ENCODE peak calls at places on chromosomes 16 and 17, in nine cellular contexts. C is tibial nerve, I is IMR-90, L is gastrocnemius medialis, H is transverse colon, Q is HCT116, O is H1, E is K562, F is sigmoid colon. Y is an unnamed sample.

GRCh38 chr17:49516190-49516589 is 21.1 kb downstream of the NGFR start:
- DNase-seq in C (no peak), L (no peak), H (no peak), O (no peak), I (no peak), Q (no peak), E (no peak), F (no peak), Y (peak)

GRCh38 chr17:67245073-67245693 is at the start of gene HELZ:
- DNase-seq in E (peak), Q (peak), O (no peak), L (peak), C (peak), F (peak), I (peak), H (peak), Y (peak)

GRCh38 chr16:88303890-88304819 is 78.6 kb upstream of the ZNF469 start:
- DNase-seq in F (peak), I (peak), O (no peak), H (no peak), L (no peak), C (no peak), E (peak), Q (no peak), Y (peak)

GRCh38 chr17:62703269-62703775 is 75.9 kb downstream of the MRC2 start:
- DNase-seq in I (peak), C (no peak), Q (no peak), E (peak), H (no peak), L (no peak), F (peak), O (no peak), Y (peak)

GRCh38 chr17:48322060-48322459 is 108.0 kb downstream of the SKAP1 start:
- DNase-seq in O (no peak), I (peak), H (no peak), L (no peak), Q (no peak), F (no peak), C (no peak), E (no peak), Y (no peak)

GRCh38 chr16:76222853-76223252 is 54.3 kb upstream of the CNTNAP4 start:
- DNase-seq in O (no peak), F (no peak), E (no peak), I (no peak), Q (no peak), H (no peak), L (no peak), C (no peak), Y (no peak)

GRCh38 chr16:79229371-79229770 is 371.2 kb downstream of the MAF start:
- DNase-seq in O (no peak), F (peak), I (no peak), C (no peak), E (no peak), Q (no peak), L (no peak), H (no peak), Y (no peak)

GRCh38 chr16:14600164-14600563 is 29.9 kb downstream of the PARN start:
- DNase-seq in I (peak), L (no peak), E (peak), H (no peak), F (no peak), Q (peak), O (no peak), C (peak), Y (no peak)

GRCh38 chr17:58344047-58344790 is 7.8 kb downstream of the SUPT4H1 start:
- DNase-seq in E (no peak), Q (no peak), L (no peak), O (no peak), H (peak), I (no peak), C (no peak), F (no peak), Y (no peak)

GRCh38 chr17:68821860-68822693 is 133.1 kb downstream of the ABCA8 start:
- DNase-seq in F (no peak), O (no peak), Q (peak), C (no peak), I (peak), H (no peak), L (no peak), E (no peak), Y (no peak)

GRCh38 chr16:11391576-11391975 is 46.3 kb downstream of the RMI2 start:
- DNase-seq in C (no peak), O (no peak), L (no peak), E (no peak), H (peak), I (no peak), F (peak), Q (no peak), Y (no peak)

GRCh38 chr16:71484006-71484893 is 4.9 kb downstream of the ZNF19 start:
- DNase-seq in E (peak), F (peak), O (no peak), H (peak), C (peak), I (peak), Q (peak), L (peak), Y (peak)

GRCh38 chr17:47733047-47733413 is at the start of gene TBX21:
- DNase-seq in I (no peak), Q (peak), E (peak), L (peak), C (no peak), O (no peak), H (peak), F (peak), Y (peak)

GRCh38 chr16:80775450-80775849 is 28.9 kb downstream of the CDYL2 start:
- DNase-seq in O (no peak), Q (no peak), F (no peak), I (no peak), L (no peak), C (no peak), E (no peak), H (no peak), Y (no peak)

GRCh38 chr17:1275962-1276736 is 3.3 kb upstream of the TRARG1 start:
- DNase-seq in H (peak), F (peak), I (peak), C (peak), E (peak), Q (peak), O (no peak), L (no peak), Y (peak)

GRCh38 chr17:56890390-56890789 is 23.5 kb downstream of the TRIM25 start:
- DNase-seq in F (no peak), E (no peak), I (no peak), Q (no peak), O (no peak), L (no peak), H (no peak), C (no peak), Y (no peak)

GRCh38 chr17:56892333-56892732 is 21.5 kb downstream of the TRIM25 start:
- DNase-seq in E (no peak), O (no peak), Q (no peak), I (no peak), C (no peak), F (no peak), H (no peak), L (no peak), Y (no peak)

GRCh38 chr17:56890906-56891674 is 22.8 kb downstream of the TRIM25 start:
- DNase-seq in E (no peak), L (no peak), I (no peak), Q (no peak), H (no peak), F (no peak), C (no peak), O (no peak), Y (no peak)

GRCh38 chr17:56893503-56893902 is 20.3 kb downstream of the TRIM25 start:
- DNase-seq in E (no peak), I (no peak), F (no peak), Q (no peak), H (no peak), O (no peak), C (no peak), L (no peak), Y (no peak)

GRCh38 chr17:56891751-56892150 is 22.1 kb downstream of the TRIM25 start:
- DNase-seq in I (no peak), L (no peak), O (no peak), E (peak), C (no peak), Q (no peak), H (peak), F (no peak), Y (peak)
- TF ChIP-seq CTCF in I (peak), L (no peak), O (peak), E (peak), C (no peak), Q (peak), H (peak), F (no peak), Y (peak)

GRCh38 chr17:75740215-75740614 is 19.0 kb downstream of the ITGB4 start:
- DNase-seq in L (no peak), C (no peak), Q (no peak), E (no peak), H (no peak), F (no peak), I (no peak), O (no peak), Y (no peak)

GRCh38 chr17:75738218-75738802 is 17.1 kb downstream of the ITGB4 start:
- DNase-seq in Q (no peak), C (no peak), H (no peak), L (no peak), F (no peak), O (no peak), I (peak), E (peak), Y (no peak)

GRCh38 chr17:75740631-75741077 is 19.4 kb downstream of the ITGB4 start:
- DNase-seq in E (no peak), Q (no peak), O (no peak), H (no peak), I (no peak), F (no peak), L (no peak), C (no peak), Y (no peak)

GRCh38 chr17:75739801-75740200 is 18.5 kb downstream of the ITGB4 start:
- DNase-seq in H (no peak), C (no peak), L (no peak), E (no peak), F (no peak), I (no peak), Q (no peak), O (no peak), Y (no peak)

DNA sequence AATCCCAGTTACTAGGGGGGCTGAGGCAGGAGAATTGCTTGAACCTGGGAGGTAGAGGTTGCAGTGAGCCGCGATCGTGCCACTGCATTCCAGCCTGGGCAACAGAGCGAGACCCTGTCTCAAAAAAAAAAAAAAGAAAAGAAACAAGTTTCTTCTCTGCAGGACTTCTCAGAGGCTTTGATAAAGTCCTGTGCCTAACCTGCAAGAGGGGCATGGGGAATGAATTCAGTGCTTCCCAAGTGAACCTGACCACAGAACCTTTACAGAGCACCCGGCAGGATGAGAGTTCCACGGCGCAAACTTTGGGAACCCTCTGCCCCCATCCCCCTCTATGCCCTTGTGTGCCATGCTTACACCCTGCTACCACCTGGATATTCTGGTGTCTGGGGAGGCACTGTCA is 17.9 kb downstream of the ITGB4 start:
- DNase-seq in L (no peak), Q (no peak), H (no peak), E (no peak), O (no peak), I (no peak), F (no peak), C (no peak), Y (no peak)
- H3K27ac ChIP-seq in L (no peak), Q (no peak), H (no peak), E (no peak), O (no peak), I (no peak), F (no peak), C (no peak), Y (no peak)

GRCh38 chr17:30225112-30225511 is 10.4 kb downstream of the SLC6A4 start:
- DNase-seq in O (no peak), L (no peak), I (no peak), C (no peak), F (no peak), Q (no peak), E (no peak), H (no peak), Y (no peak)

GRCh38 chr17:30224419-30224960 is 11.0 kb downstream of the SLC6A4 start:
- DNase-seq in L (no peak), E (no peak), H (no peak), I (no peak), F (no peak), C (no peak), Q (no peak), O (no peak), Y (no peak)

GRCh38 chr17:30228011-30228410 is 7.5 kb downstream of the SLC6A4 start:
- DNase-seq in O (no peak), Q (no peak), C (no peak), F (no peak), I (no peak), H (no peak), E (no peak), L (no peak), Y (no peak)

GRCh38 chr17:30226878-30227277 is 8.6 kb downstream of the SLC6A4 start:
- DNase-seq in F (no peak), L (no peak), E (no peak), H (no peak), O (no peak), I (no peak), C (no peak), Q (no peak), Y (no peak)

GRCh38 chr17:30225919-30226553 is 9.5 kb downstream of the SLC6A4 start:
- DNase-seq in O (no peak), F (no peak), H (no peak), Q (no peak), E (no peak), L (no peak), I (no peak), C (no peak), Y (no peak)
- TF ChIP-seq POLR2A in O (no peak), F (no peak), H (no peak), Q (no peak), E (no peak), L (no peak), I (no peak), C (no peak), Y (no peak)

DNA sequence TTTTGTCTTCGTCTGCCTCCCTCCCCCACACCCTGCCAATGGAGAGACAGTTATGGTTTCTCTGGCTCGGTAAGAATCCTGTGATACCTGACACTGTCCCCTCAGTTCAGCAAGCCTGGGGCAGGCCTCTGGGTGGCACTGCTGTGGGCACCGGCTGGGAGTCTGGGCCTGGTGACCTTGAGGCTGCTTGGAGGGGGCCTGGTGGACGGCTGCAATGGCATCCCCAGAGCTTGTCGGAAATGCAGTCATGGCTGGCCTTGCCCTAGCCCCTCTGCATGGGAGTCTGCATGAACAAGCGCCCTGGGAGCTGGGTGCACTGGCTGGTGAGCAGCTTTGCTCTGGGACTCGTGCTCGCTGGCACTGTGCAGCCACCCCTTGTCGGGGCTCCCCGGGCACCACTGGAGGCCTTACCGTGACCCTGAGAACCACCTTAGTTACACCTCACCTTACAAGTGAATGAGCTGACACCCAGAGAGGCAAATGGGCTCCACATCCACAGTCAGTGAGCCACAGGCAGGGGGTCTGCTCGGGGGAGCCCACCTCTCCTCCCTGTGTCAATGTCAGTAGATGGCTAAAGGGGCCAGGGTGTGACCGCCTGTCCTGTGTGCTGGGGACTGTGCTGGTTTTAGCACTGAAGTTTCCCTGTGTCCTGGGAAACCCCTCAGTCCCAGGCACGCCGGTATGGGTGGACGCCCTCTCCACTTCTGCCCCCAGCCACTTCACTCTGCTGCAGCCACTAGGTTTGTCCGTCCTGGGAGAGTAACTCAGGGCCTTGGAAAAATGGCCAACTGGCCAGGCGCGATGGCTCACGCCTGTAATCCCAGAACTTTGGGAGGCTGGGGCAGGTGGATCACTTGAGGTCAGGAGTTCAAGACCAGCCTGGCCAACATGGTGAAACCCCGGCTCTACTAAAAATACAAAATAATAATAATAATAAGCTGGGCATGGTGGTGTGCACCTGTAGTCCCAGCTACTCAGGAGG is 1.4 kb downstream of the LGALS3BP start:
- DNase-seq in O (no peak), I (no peak), C (no peak), H (no peak), L (no peak), Q (no peak), F (no peak), E (no peak), Y (peak)
- TF ChIP-seq CTCF in O (no peak), I (no peak), C (no peak), H (no peak), L (no peak), Q (peak), F (no peak), E (no peak), Y (no peak)

GRCh38 chr16:28062261-28063046 is 1.1 kb downstream of the GSG1L start:
- DNase-seq in E (no peak), C (no peak), O (no peak), F (no peak), H (no peak), I (no peak), Q (no peak), L (no peak), Y (no peak)
- H3K27ac ChIP-seq in E (no peak), C (no peak), O (no peak), F (no peak), H (no peak), I (no peak), Q (no peak), L (no peak), Y (no peak)

GRCh38 chr17:54261465-54261864 is 438.7 kb downstream of the KIF2B start:
- DNase-seq in Q (no peak), L (no peak), I (no peak), F (no peak), E (no peak), H (no peak), O (no peak), C (no peak), Y (no peak)

GRCh38 chr17:54256530-54256929 is 433.8 kb downstream of the KIF2B start:
- DNase-seq in E (no peak), C (no peak), F (no peak), Q (no peak), I (no peak), H (no peak), L (no peak), O (peak), Y (no peak)

GRCh38 chr17:54257440-54257839 is 434.7 kb downstream of the KIF2B start:
- DNase-seq in H (no peak), I (no peak), L (no peak), F (no peak), O (no peak), C (no peak), E (no peak), Q (no peak), Y (no peak)
- TF ChIP-seq POLR2A in H (no peak), I (no peak), L (no peak), F (no peak), O (no peak), C (no peak), E (no peak), Q (no peak), Y (no peak)

GRCh38 chr17:75524971-75525805 is at the start of gene LLGL2:
- DNase-seq in I (peak), H (peak), C (no peak), E (peak), L (no peak), F (peak), Q (peak), O (no peak), Y (peak)
- TF ChIP-seq CTCF in I (peak), H (peak), C (peak), E (peak), L (peak), F (no peak), Q (peak), O (peak), Y (no peak)

Y was measured in testis.